ENCODE peak calls at places on chromosomes 7 and 10, in ten cellular contexts. N is body of pancreas, D is PC-3, G is left lung, B is lung, P is aorta, T is heart left ventricle, Q is psoas muscle, Y is upper lobe of left lung, R is thoracic aorta. J is an unnamed sample.
A peak's percentile ranks its signal among the peaks of the same experiment; 100 is the strongest.

GRCh38 chr7:125561006-125561405 is 631.4 kb upstream of the POT1 start:
- ATAC-seq in P (no peak), N (no peak), B (no peak), T (no peak), R (no peak), G (no peak), Y (no peak), D (no peak), Q (no peak), J (no peak)

GRCh38 chr10:89404082-89404481 is 10.3 kb upstream of the IFIT5 start:
- ATAC-seq in P (no peak), D (no peak), R (no peak), Q (no peak), Y (no peak), G (peak; percentile 81), B (no peak), N (peak; percentile 73), T (no peak), J (peak; percentile 31)

GRCh38 chr7:88306590-88307048 is at the start of gene STEAP4:
- ATAC-seq in Y (peak; percentile 92), D (peak; percentile 78), Q (peak; percentile 69), R (no peak), T (peak; percentile 90), G (peak; percentile 84), N (peak; percentile 86), P (peak; percentile 84), B (peak; percentile 84), J (peak; percentile 81)

GRCh38 chr10:59688921-59689351 is 20.7 kb downstream of the SLC16A9 start:
- ATAC-seq in Y (no peak), G (no peak), P (no peak), D (peak; percentile 97), T (no peak), Q (no peak), B (no peak), R (no peak), N (no peak), J (no peak)

GRCh38 chr10:95176101-95176500 is 17.9 kb upstream of the ACSM6 start:
- ATAC-seq in D (no peak), N (no peak), P (no peak), G (no peak), R (no peak), Q (no peak), Y (no peak), B (no peak), T (no peak), J (no peak)

GRCh38 chr10:118564652-118565051 is 30.8 kb downstream of the PRLHR start:
- ATAC-seq in D (no peak), R (no peak), Q (no peak), P (no peak), Y (no peak), T (no peak), B (no peak), N (no peak), G (no peak), J (no peak)

GRCh38 chr10:118667732-118668131 is 72.3 kb upstream of the PRLHR start:
- ATAC-seq in Q (no peak), G (no peak), Y (no peak), P (no peak), B (no peak), T (no peak), D (no peak), N (peak; percentile 74), R (no peak), J (no peak)

GRCh38 chr10:132506711-132507466 is 30.7 kb upstream of the INPP5A start:
- ATAC-seq in D (peak; percentile 22), Q (peak; percentile 62), G (no peak), N (peak; percentile 40), B (no peak), R (no peak), Y (peak; percentile 64), T (peak; percentile 32), P (peak; percentile 47), J (peak; percentile 77)

GRCh38 chr10:72315611-72316385 is 38.9 kb downstream of the DNAJB12 start:
- ATAC-seq in Y (peak; percentile 2), R (peak; percentile 43), N (peak; percentile 80), Q (peak; percentile 69), T (peak; percentile 65), B (peak; percentile 20), G (peak; percentile 37), P (peak; percentile 30), D (peak; percentile 39), J (peak; percentile 63)

GRCh38 chr10:133523631-133524203 is 3.4 kb upstream of the CYP2E1 start:
- ATAC-seq in N (no peak), T (no peak), Y (no peak), Q (no peak), P (no peak), B (no peak), G (no peak), R (no peak), D (peak; percentile 44), J (no peak)

GRCh38 chr7:2806571-2806970 is 37.5 kb downstream of the GNA12 start:
- ATAC-seq in G (no peak), R (no peak), D (no peak), N (no peak), Y (no peak), T (no peak), P (no peak), Q (no peak), B (no peak), J (no peak)

GRCh38 chr7:2804227-2804763 is 39.8 kb downstream of the GNA12 start:
- ATAC-seq in T (no peak), Q (no peak), N (no peak), R (no peak), D (no peak), B (no peak), G (no peak), Y (no peak), P (no peak), J (no peak)

GRCh38 chr7:2807455-2807845 is 36.7 kb downstream of the GNA12 start:
- ATAC-seq in R (no peak), D (no peak), Y (no peak), T (no peak), Q (no peak), B (no peak), G (no peak), P (no peak), N (no peak), J (no peak)

GRCh38 chr7:2803755-2804154 is 40.4 kb downstream of the GNA12 start:
- ATAC-seq in D (no peak), N (no peak), R (no peak), Q (no peak), T (no peak), G (no peak), B (no peak), Y (no peak), P (no peak), J (no peak)

DNA sequence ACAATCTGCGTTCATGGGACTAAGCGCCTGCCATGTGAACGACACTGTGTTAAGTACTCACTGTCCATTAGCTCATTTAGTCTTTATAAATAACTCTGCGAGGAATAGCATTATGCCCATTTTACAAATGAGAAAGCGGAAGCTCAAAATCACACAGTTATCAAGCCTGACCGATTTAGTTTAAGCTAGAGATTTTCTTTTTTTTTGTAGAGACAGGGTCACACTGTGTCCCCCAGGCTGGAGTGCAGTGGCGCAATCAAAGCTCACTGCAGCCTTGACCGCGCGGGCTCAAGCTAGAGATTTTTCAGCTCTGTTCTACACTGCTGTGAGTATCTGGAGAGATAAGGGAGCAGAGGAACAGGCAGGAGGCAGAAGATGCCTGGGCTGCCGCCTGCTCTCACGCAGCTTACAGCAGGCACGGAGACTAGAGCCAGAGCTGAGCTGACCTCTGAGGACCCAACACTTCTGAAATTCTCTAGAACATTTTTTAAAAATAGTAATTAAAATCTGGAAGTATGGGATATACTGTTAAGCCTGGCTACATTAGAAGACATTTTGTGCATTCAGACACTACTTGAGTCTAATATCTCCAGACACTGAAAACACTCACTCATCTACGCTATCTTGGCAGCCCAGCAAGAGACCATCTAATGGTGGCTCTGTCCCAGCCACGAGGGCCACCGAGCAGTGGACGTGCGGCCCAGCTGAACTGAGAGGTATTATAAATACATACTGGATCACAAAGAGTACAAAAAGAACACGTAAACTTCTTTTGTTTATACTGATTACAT is 38.7 kb downstream of the GNA12 start:
- ATAC-seq in B (no peak), N (no peak), R (no peak), Y (no peak), G (no peak), Q (no peak), P (no peak), D (no peak), T (peak; percentile 78), J (no peak)
- H3K27ac ChIP-seq in B (no peak overlapping the region), N (no peak overlapping the region), R (no peak overlapping the region), Y (no peak overlapping the region), G (no peak overlapping the region), Q (no peak overlapping the region), P (no peak overlapping the region), D (no peak overlapping the region), T (peak overlapping the region; percentile 64), J (no peak overlapping the region)

DNA sequence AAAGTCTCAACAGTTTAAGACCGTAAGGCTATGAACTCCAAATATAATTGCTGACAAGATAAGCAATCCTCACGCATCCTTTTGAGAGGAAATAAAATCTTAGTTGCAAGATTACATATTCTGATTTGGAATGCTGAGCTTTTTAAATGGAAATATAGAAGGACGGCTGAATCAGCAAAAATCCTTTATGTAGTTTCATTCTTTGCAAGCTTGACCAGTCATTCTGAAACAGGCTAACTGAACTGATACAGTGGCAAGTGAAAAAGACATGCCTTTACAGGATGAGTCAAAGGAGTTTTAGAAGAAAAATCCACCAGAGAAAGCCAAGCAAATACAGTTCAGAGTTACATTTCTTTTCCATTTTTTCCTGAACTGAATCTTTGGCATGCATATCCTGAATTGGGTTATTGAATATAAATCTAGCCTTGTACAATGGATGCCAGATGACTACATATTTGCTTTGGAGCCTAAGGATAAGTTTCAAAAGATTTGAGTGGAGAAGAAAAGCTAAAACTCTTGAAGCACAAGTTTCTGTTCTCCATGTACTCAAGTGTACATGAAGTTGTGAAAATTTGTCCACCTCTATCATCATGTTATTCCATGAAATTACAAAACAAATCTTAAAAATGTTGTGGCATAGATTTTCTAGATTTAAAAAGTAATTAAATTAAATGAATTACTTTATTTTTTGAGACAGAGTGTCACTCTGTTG is 4.4 kb downstream of the VIM start:
- ATAC-seq in Q (no peak), B (no peak), D (no peak), Y (no peak), P (no peak), T (no peak), R (no peak), N (no peak), G (no peak), J (no peak)
- H3K36me3 ChIP-seq in Q (peaks cover 3% of the 10 kb centered on the region), B (peaks cover 20% of the 10 kb centered on the region), D (peaks cover 21% of the 10 kb centered on the region), Y (peaks cover 48% of the 10 kb centered on the region), P (peaks cover 15% of the 10 kb centered on the region), T (peaks cover 68% of the 10 kb centered on the region), R (peaks cover 68% of the 10 kb centered on the region), N (peaks cover 5% of the 10 kb centered on the region), G (peaks cover 72% of the 10 kb centered on the region), J (peaks cover 18% of the 10 kb centered on the region)

DNA sequence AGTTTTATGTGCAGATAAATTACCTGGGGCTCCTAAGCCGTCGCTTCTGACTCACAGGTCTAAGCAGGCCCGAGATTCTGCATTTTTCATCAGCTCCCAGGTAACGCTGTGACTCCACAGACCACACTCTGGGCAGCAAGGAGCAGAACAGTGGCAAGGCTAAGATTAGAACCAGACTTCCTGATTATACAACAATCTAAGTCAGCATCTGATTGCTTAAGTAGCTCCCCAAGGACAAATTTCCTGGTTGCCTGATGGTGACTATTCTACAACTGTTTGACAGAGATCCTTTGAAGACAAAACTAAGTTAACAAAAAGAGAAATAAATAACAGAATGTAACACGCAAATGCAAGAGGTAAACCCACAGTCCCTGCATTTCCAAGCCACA is 69.0 kb downstream of the CREB3L2 start:
- ATAC-seq in Y (peak; percentile 70), T (peak; percentile 62), D (no peak), G (peak; percentile 70), P (peak; percentile 85), Q (peak; percentile 59), N (peak; percentile 44), R (peak; percentile 71), B (no peak), J (peak; percentile 65)
- H3K27ac ChIP-seq in Y (peak overlapping the region; percentile 26), T (peak overlapping the region; percentile 68), D (no peak overlapping the region), G (peak overlapping the region; percentile 69), P (peak overlapping the region; percentile 97), Q (peak overlapping the region; percentile 62), N (peak overlapping the region; percentile 30), R (peak overlapping the region; percentile 84), B (peak overlapping the region; percentile 65), J (peak overlapping the region; percentile 66)

GRCh38 chr7:74048999-74049599 is 21.1 kb downstream of the ELN start:
- ATAC-seq in R (no peak), Q (no peak), B (no peak), Y (no peak), G (no peak), N (no peak), T (no peak), D (no peak), P (no peak), J (no peak)
- H3K36me3 ChIP-seq in R (peaks cover 86% of the 10 kb centered on the region), Q (no peaks in the 10 kb centered on the region), B (peaks cover 11% of the 10 kb centered on the region), Y (peaks cover 36% of the 10 kb centered on the region), G (peaks cover 7% of the 10 kb centered on the region), N (no peaks in the 10 kb centered on the region), T (peaks cover 79% of the 10 kb centered on the region), D (no peaks in the 10 kb centered on the region), P (peaks cover 24% of the 10 kb centered on the region), J (peaks cover 100% of the 10 kb centered on the region)

J was measured in gastroesophageal sphincter.